ENCODE peak calls at places on chromosomes 6 and 20, in nine cellular contexts. H is fibroblast of villous mesenchyme; E is GM13977; P is KBM-7; D is G401; T is iris pigment epithelial cell; I is cardiac fibroblast; G is stimulated activated CD4-positive, alpha-beta T cell treated with anti-CD3 and anti-CD28 coated beads, Interleukin-12 subunit alpha, Interleukin-12 subunit beta, amount 100 ng/mL, for 48 hours; S is lung microvascular endothelial cell. L is an unnamed sample.

GRCh38 chr20:24034820-24035219 is 46.2 kb upstream of the GGTLC1 start:
- DNase-seq in E (no peak), G (no peak), S (peak), T (peak), H (peak), I (peak), P (no peak), D (no peak), L (no peak)

GRCh38 chr6:135182120-135182992 is 1.2 kb downstream of the MYB start:
- DNase-seq in D (no peak), E (peak), I (peak), T (peak), S (peak), P (no peak), H (peak), G (peak), L (no peak)

GRCh38 chr6:112883095-112883494 is 536.0 kb downstream of the RFPL4B start:
- DNase-seq in H (no peak), E (no peak), S (no peak), G (no peak), I (no peak), P (no peak), T (peak), D (no peak), L (no peak)

GRCh38 chr6:154510144-154510905 is at the start of gene CNKSR3:
- DNase-seq in P (peak), S (peak), T (peak), G (peak), I (peak), E (peak), D (peak), H (peak), L (peak)

GRCh38 chr20:14698605-14699373 is 361.4 kb upstream of the FLRT3 start:
- DNase-seq in S (no peak), T (no peak), I (no peak), D (no peak), G (no peak), E (no peak), P (no peak), H (no peak), L (no peak)

GRCh38 chr20:58246346-58246745 is 17.9 kb upstream of the ANKRD60 start:
- DNase-seq in G (no peak), P (peak), H (no peak), T (peak), S (peak), D (peak), E (no peak), I (peak), L (no peak)

GRCh38 chr20:14178952-14179351 is 158.5 kb downstream of the FLRT3 start:
- DNase-seq in G (no peak), T (no peak), D (no peak), H (no peak), I (no peak), E (no peak), S (no peak), P (no peak), L (no peak)

GRCh38 chr20:55386686-55387085 is 618.6 kb downstream of the CBLN4 start:
- DNase-seq in G (no peak), E (no peak), P (no peak), D (no peak), T (no peak), H (no peak), I (no peak), S (no peak), L (no peak)

GRCh38 chr6:57262491-57262890 is 40.4 kb upstream of the RAB23 start:
- DNase-seq in G (no peak), P (no peak), H (peak), I (peak), S (no peak), D (peak), T (peak), E (no peak), L (no peak)

L was measured in NCI-H187 treated with DMSO at 0.1 percent for 48 hours.